ENCODE peak calls at places on chromosome 19, in six cellular contexts. O, S, L, T, H and W are unnamed samples.

GRCh38 chr19:419721-420515 is 11.0 kb upstream of the C2CD4C start:
- DNase-seq in L (no peak), T (no peak), S (no peak), H (no peak), O (no peak), W (no peak)

GRCh38 chr19:34461375-34462100 is 20.0 kb upstream of the WTIP start:
- DNase-seq in S (no peak), O (peak; percentile 41), T (no peak), L (no peak), H (peak; percentile 65), W (no peak)

GRCh38 chr19:54470991-54471782 is 1.9 kb downstream of the CDC42EP5 start:
- DNase-seq in L (peak; percentile 49), O (no peak), T (no peak), S (no peak), H (no peak), W (peak; percentile 63)

GRCh38 chr19:53947624-53948023 is 15.1 kb upstream of the CACNG8 start:
- DNase-seq in L (peak; percentile 56), S (no peak), H (no peak), T (peak; percentile 88), O (no peak), W (no peak)

GRCh38 chr19:57888494-57889231 is at the start of gene ZNF814:
- DNase-seq in O (peak; percentile 75), H (peak; percentile 84), T (peak; percentile 99), S (peak; percentile 86), L (peak; percentile 96), W (peak; percentile 90)

GRCh38 chr19:13122275-13122878 is 4.3 kb downstream of the NACC1 start:
- DNase-seq in L (no peak), H (no peak), T (no peak), S (no peak), O (no peak), W (no peak)

GRCh38 chr19:18589380-18590272 is 1.0 kb downstream of the REX1BD start:
- DNase-seq in L (peak; percentile 90), O (peak; percentile 68), H (peak; percentile 55), T (peak; percentile 94), S (peak; percentile 81), W (peak; percentile 72)

GRCh38 chr19:611506-611869 is 21.8 kb downstream of the HCN2 start:
- DNase-seq in H (peak; percentile 96), S (no peak), O (peak; percentile 99), T (no peak), L (no peak), W (no peak)

GRCh38 chr19:30053558-30053957 is 111.5 kb downstream of the URI1 start:
- DNase-seq in H (no peak), S (no peak), O (no peak), T (no peak), L (no peak), W (no peak)

GRCh38 chr19:36686365-36687213 is 823 bp upstream of the ZNF567 start:
- DNase-seq in L (peak; percentile 19), S (no peak), T (peak; percentile 10), H (peak; percentile 5), O (no peak), W (no peak)

GRCh38 chr19:3945838-3946237 is 13.0 kb downstream of the NMRK2 start:
- DNase-seq in T (no peak), H (peak; percentile 29), S (no peak), O (no peak), L (no peak), W (no peak)

GRCh38 chr19:44345969-44346368 is 10.5 kb downstream of the ZNF112 start:
- DNase-seq in S (no peak), T (no peak), L (no peak), H (no peak), O (peak; percentile 9), W (no peak)

GRCh38 chr19:4543856-4544647 is 4.2 kb upstream of the LRG1 start:
- DNase-seq in T (no peak), S (no peak), O (no peak), H (no peak), L (no peak), W (no peak)

GRCh38 chr19:40129425-40129824 is 38.7 kb upstream of the ZNF780A start:
- DNase-seq in T (no peak), O (no peak), S (no peak), L (no peak), H (no peak), W (no peak)
- H3K9ac ChIP-seq in T (no peak overlapping the region), O (no peak overlapping the region), S (no peak overlapping the region), L (no peak overlapping the region), H (no peak overlapping the region), W (no peak overlapping the region)

GRCh38 chr19:10295847-10296591 is 6.3 kb downstream of the ICAM5 start:
- DNase-seq in T (peak; percentile 37), H (no peak), L (peak; percentile 79), O (no peak), S (no peak), W (no peak)
- H3K4me3 ChIP-seq in T (peak overlapping the region; percentile 3), H (no peak overlapping the region), L (peak overlapping the region; percentile 30), O (no peak overlapping the region), S (peak overlapping the region; percentile 24), W (peak overlapping the region; percentile 22)

GRCh38 chr19:23925285-23925684 is 10.6 kb downstream of the ZNF726 start:
- DNase-seq in T (no peak), S (no peak), H (no peak), O (no peak), L (no peak), W (no peak)
- H3K36me3 ChIP-seq in T (no peaks in the 10 kb centered on the region), S (no peaks in the 10 kb centered on the region), H (peaks cover 2% of the 10 kb centered on the region), O (no peaks in the 10 kb centered on the region), L (no peaks in the 10 kb centered on the region), W (no peaks in the 10 kb centered on the region)

DNA sequence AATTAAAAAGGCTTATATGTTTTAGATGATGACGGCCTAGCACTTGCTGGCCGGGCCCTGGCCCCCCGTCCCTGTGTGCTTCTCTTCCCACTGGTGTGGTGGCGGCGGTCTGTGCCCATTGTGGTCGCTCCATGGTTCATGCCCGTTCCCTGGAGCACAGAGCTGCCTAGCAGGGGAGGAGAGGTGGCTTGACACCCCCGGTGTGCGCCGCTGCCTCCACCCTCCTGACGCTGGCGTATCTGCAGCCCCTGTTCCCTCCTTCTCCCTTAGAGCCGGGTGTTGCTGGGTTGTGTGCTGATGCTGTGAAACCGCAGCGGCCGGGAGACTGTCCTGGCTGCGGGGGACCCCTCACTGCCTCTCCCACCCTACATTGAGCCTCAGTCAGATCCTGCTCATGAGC is 29.1 kb downstream of the DOT1L start:
- DNase-seq in O (no peak), S (no peak), L (no peak), H (no peak), T (no peak), W (no peak)
- H3K9ac ChIP-seq in O (no peak overlapping the region), S (no peak overlapping the region), L (no peak overlapping the region), H (no peak overlapping the region), T (no peak overlapping the region), W (no peak overlapping the region)

GRCh38 chr19:50378863-50379236 is 2.6 kb downstream of the NR1H2 start:
- DNase-seq in L (no peak), S (no peak), O (no peak), H (no peak), T (no peak), W (no peak)
- H3K4me3 ChIP-seq in L (no peak overlapping the region), S (no peak overlapping the region), O (no peak overlapping the region), H (no peak overlapping the region), T (no peak overlapping the region), W (no peak overlapping the region)

GRCh38 chr19:47369923-47370625 is 21.0 kb downstream of the DHX34 start:
- DNase-seq in T (no peak), S (no peak), L (no peak), O (peak; percentile 63), H (peak; percentile 74), W (no peak)
- H3K36me3 ChIP-seq in T (peaks cover 8% of the 10 kb centered on the region), S (peaks cover 46% of the 10 kb centered on the region), L (no peaks in the 10 kb centered on the region), O (peaks cover 18% of the 10 kb centered on the region), H (peaks cover 40% of the 10 kb centered on the region), W (peaks cover 17% of the 10 kb centered on the region)